ENCODE peak calls at places on chromosome 20, in eight cellular contexts. U is HCT116, H is upper lobe of right lung, A is fibroblast of lung, J is kidney, T is A549, V is testis, R is dorsolateral prefrontal cortex. D is an unnamed sample.
A peak's percentile ranks its signal among the peaks of the same experiment; 100 is the strongest.

GRCh38 chr20:21808863-21809664 is 103.6 kb downstream of the PAX1 start:
- DNase-seq in U (no peak), H (peak; percentile 75), A (no peak), J (peak; percentile 66), T (peak; percentile 66), V (peak; percentile 86), R (no peak), D (peak; percentile 26)

GRCh38 chr20:42401598-42401997 is 783.4 kb upstream of the CHD6 start:
- DNase-seq in U (no peak), H (no peak), A (no peak), J (no peak), T (no peak), V (peak; percentile 67), R (no peak), D (no peak)

GRCh38 chr20:37627060-37627766 is 66.6 kb upstream of the CTNNBL1 start:
- DNase-seq in U (peak; percentile 8), H (no peak), A (peak; percentile 54), J (no peak), T (no peak), V (peak; percentile 66), R (no peak), D (peak; percentile 75)

GRCh38 chr20:14235355-14235754 is 102.1 kb downstream of the FLRT3 start:
- DNase-seq in U (no peak), H (no peak), A (peak; percentile 89), J (no peak), T (no peak), V (no peak), R (no peak), D (no peak)

GRCh38 chr20:46739441-46740213 is 30.2 kb downstream of the SLC2A10 start:
- DNase-seq in U (peak; percentile 28), H (no peak), A (peak; percentile 6), J (no peak), T (no peak), V (no peak), R (no peak), D (no peak)

GRCh38 chr20:56630506-56631317 is 1.6 kb downstream of the TFAP2C start:
- DNase-seq in U (no peak), H (no peak), A (peak; percentile 48), J (peak; percentile 75), T (no peak), V (peak; percentile 16), R (no peak), D (no peak)

GRCh38 chr20:37202267-37202943 is 23.1 kb upstream of the MROH8 start:
- DNase-seq in U (peak; percentile 35), H (no peak), A (peak; percentile 98), J (no peak), T (peak; percentile 70), V (peak; percentile 57), R (no peak), D (peak; percentile 35)

GRCh38 chr20:59006864-59007757 is at the start of gene CTSZ:
- DNase-seq in U (no peak), H (peak; percentile 91), A (peak; percentile 29), J (peak; percentile 88), T (peak; percentile 74), V (no peak), R (no peak), D (no peak)

GRCh38 chr20:23546435-23547144 is 21.7 kb downstream of the CST9L start:
- DNase-seq in U (no peak), H (no peak), A (no peak), J (no peak), T (no peak), V (no peak), R (no peak), D (no peak)

GRCh38 chr20:32871622-32872160 is 13.0 kb downstream of the EFCAB8 start:
- DNase-seq in U (no peak), H (no peak), A (no peak), J (peak; percentile 37), T (no peak), V (no peak), R (no peak), D (no peak)

GRCh38 chr20:38221041-38221589 is 39.4 kb downstream of the KIAA1755 start:
- DNase-seq in U (peak; percentile 46), H (peak; percentile 83), A (peak; percentile 39), J (peak; percentile 86), T (peak; percentile 91), V (peak; percentile 72), R (peak; percentile 78), D (peak; percentile 73)

DNA sequence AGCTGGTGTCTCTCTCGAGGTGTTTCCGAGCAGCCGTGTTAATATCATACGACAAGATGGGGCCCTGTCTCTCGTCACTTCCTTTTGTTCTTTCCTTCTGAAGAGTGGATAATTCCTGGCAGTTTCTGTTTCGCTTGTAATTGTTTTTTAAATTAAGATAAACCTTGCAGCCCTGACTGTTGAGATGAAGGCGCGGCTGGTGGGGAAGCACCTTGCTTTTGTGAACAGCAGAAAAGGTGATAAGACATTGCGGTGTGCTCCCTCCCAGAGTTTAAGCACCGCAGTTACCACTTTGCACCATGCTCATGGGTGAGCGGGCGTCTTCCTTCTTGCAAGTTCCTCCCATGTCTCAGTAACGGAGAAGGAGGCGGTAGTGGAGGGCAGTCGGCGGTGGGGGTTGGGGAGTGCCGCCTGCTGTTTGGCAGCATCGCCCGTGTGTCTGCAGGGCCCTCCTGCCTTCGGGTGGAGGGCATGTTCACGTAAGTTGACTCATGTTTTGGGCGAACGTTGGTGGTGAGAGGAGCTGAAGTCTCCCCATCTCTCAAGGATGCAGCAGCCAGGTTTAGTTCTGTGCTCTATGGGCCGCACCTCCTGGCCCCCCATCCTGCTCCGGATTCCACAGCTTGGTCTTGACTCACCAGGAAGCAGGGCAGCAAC is 345.9 kb downstream of the TAF4 start:
- DNase-seq in U (no peak), H (no peak), A (peak; percentile 7), J (no peak), T (no peak), V (no peak), R (no peak), D (no peak)
- H3K4me3 ChIP-seq in U (no peak overlapping the region), H (peak overlapping the region; percentile 10), A (peak overlapping the region; percentile 3), J (no peak overlapping the region), T (no peak overlapping the region), V (no peak overlapping the region), R (no peak overlapping the region), D (no peak overlapping the region)

GRCh38 chr20:8932192-8933150 is 136.4 kb upstream of the PLCB4 start:
- DNase-seq in U (no peak), H (no peak), A (peak; percentile 69), J (no peak), T (peak; percentile 15), V (no peak), R (no peak), D (no peak)
- H3K27ac ChIP-seq in U (no peak overlapping the region), H (no peak overlapping the region), A (no peak overlapping the region), J (no peak overlapping the region), T (no peak overlapping the region), V (no peak overlapping the region), R (no peak overlapping the region), D (no peak overlapping the region)

DNA sequence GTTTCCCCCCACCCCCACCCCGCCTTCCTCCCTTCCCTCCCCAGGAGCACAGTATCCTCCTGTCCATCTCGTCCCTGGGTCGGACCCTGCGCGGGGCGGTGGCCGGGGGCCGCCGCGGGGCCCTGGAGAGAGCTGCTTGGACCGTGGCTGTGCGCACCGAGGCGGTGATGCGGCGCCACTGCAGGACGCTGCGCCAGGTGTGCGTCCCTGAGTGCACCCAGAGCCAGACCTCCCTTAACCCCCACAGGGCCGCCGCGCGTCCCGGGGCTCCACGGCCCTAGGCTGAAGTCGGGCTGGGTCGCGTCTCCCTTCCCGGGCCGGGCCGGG is 2.2 kb downstream of the C20orf204 start:
- DNase-seq in U (peak; percentile 13), H (no peak), A (no peak), J (no peak), T (no peak), V (no peak), R (no peak), D (no peak)
- H3K4me3 ChIP-seq in U (peak overlapping the region; percentile 43), H (peak overlapping the region; percentile 64), A (no peak overlapping the region), J (no peak overlapping the region), T (peak overlapping the region; percentile 48), V (peak overlapping the region; percentile 26), R (no peak overlapping the region), D (peak overlapping the region; percentile 66)

GRCh38 chr20:1810572-1810925 is 84.7 kb upstream of the SIRPA start:
- DNase-seq in U (no peak), H (no peak), A (no peak), J (no peak), T (no peak), V (no peak), R (no peak), D (no peak)

GRCh38 chr20:1809611-1810510 is 85.3 kb upstream of the SIRPA start:
- DNase-seq in U (no peak), H (no peak), A (peak; percentile 84), J (no peak), T (peak; percentile 70), V (no peak), R (no peak), D (no peak)

GRCh38 chr20:1813101-1813529 is 82.1 kb upstream of the SIRPA start:
- DNase-seq in U (no peak), H (no peak), A (peak; percentile 94), J (peak; percentile 84), T (peak; percentile 73), V (no peak), R (no peak), D (no peak)

GRCh38 chr20:1810926-1811620 is 84.1 kb upstream of the SIRPA start:
- DNase-seq in U (no peak), H (no peak), A (peak; percentile 63), J (no peak), T (no peak), V (no peak), R (no peak), D (no peak)

GRCh38 chr20:1811621-1812498 is 83.3 kb upstream of the SIRPA start:
- DNase-seq in U (no peak), H (no peak), A (peak; percentile 51), J (no peak), T (no peak), V (no peak), R (no peak), D (no peak)
- H3K27ac ChIP-seq in U (no peak overlapping the region), H (peak overlapping the region; percentile 44), A (no peak overlapping the region), J (no peak overlapping the region), T (peak overlapping the region; percentile 87), V (no peak overlapping the region), R (peak overlapping the region; percentile 84), D (no peak overlapping the region)

GRCh38 chr20:50187403-50188051 is 3.1 kb upstream of the CEBPB start:
- DNase-seq in U (no peak), H (peak; percentile 74), A (peak; percentile 62), J (peak; percentile 88), T (no peak), V (no peak), R (no peak), D (no peak)

GRCh38 chr20:50189681-50190250 is 864 bp upstream of the CEBPB start:
- DNase-seq in U (no peak), H (peak; percentile 90), A (no peak), J (peak; percentile 89), T (no peak), V (peak; percentile 47), R (no peak), D (peak; percentile 33)

GRCh38 chr20:50190251-50191064 is at the start of gene CEBPB:
- DNase-seq in U (peak; percentile 76), H (peak; percentile 96), A (peak; percentile 78), J (peak; percentile 97), T (peak; percentile 88), V (peak; percentile 91), R (peak; percentile 77), D (peak; percentile 91)

GRCh38 chr20:50188287-50188688 is 2.3 kb upstream of the CEBPB start:
- DNase-seq in U (no peak), H (no peak), A (no peak), J (no peak), T (no peak), V (no peak), R (no peak), D (no peak)

GRCh38 chr20:50188879-50189680 is 1.6 kb upstream of the CEBPB start:
- DNase-seq in U (no peak), H (peak; percentile 81), A (no peak), J (no peak), T (no peak), V (no peak), R (no peak), D (no peak)
- H3K4me3 ChIP-seq in U (no peak overlapping the region), H (no peak overlapping the region), A (no peak overlapping the region), J (no peak overlapping the region), T (no peak overlapping the region), V (no peak overlapping the region), R (no peak overlapping the region), D (no peak overlapping the region)